ENCODE peak calls at places on chromosomes 4 and X, in nine cellular contexts. One of them, this sample, is unnamed.

GRCh38 chr4:85740431-85740861 is 265.5 kb downstream of the ARHGAP24 start:
- DNase-seq in fibroblast of pulmonary artery: no peak
- DNase-seq in naive thymus-derived CD4-positive, alpha-beta T cell: no peak
- DNase-seq in BE2C: no peak
- DNase-seq in CD8-positive, alpha-beta T cell: no peak
- DNase-seq in pancreas: no peak
- DNase-seq in hepatocyte: no peak
- DNase-seq in astrocyte of the cerebellum: no peak
- DNase-seq in brain microvascular endothelial cell: no peak
- DNase-seq in this sample: peak

GRCh38 chrX:120839506-120839905 is 36.2 kb downstream of the CT47B1 start:
- DNase-seq in fibroblast of pulmonary artery: peak
- DNase-seq in naive thymus-derived CD4-positive, alpha-beta T cell: no peak
- DNase-seq in BE2C: no peak
- DNase-seq in CD8-positive, alpha-beta T cell: no peak
- DNase-seq in pancreas: no peak
- DNase-seq in hepatocyte: no peak
- DNase-seq in astrocyte of the cerebellum: no peak
- DNase-seq in brain microvascular endothelial cell: peak
- DNase-seq in this sample: peak

GRCh38 chr4:57191523-57192034 is 81.4 kb upstream of the IGFBP7 start:
- DNase-seq in fibroblast of pulmonary artery: peak
- DNase-seq in naive thymus-derived CD4-positive, alpha-beta T cell: no peak
- DNase-seq in BE2C: no peak
- DNase-seq in CD8-positive, alpha-beta T cell: no peak
- DNase-seq in pancreas: peak
- DNase-seq in hepatocyte: peak
- DNase-seq in astrocyte of the cerebellum: peak
- DNase-seq in brain microvascular endothelial cell: no peak
- DNase-seq in this sample: peak

GRCh38 chrX:96373047-96373355 is 311.6 kb upstream of the DIAPH2 start:
- DNase-seq in fibroblast of pulmonary artery: no peak
- DNase-seq in naive thymus-derived CD4-positive, alpha-beta T cell: no peak
- DNase-seq in BE2C: no peak
- DNase-seq in CD8-positive, alpha-beta T cell: no peak
- DNase-seq in pancreas: no peak
- DNase-seq in hepatocyte: no peak
- DNase-seq in astrocyte of the cerebellum: no peak
- DNase-seq in brain microvascular endothelial cell: no peak
- DNase-seq in this sample: no peak

GRCh38 chr4:119110121-119110520 is 25.5 kb upstream of the MYOZ2 start:
- DNase-seq in fibroblast of pulmonary artery: no peak
- DNase-seq in naive thymus-derived CD4-positive, alpha-beta T cell: no peak
- DNase-seq in BE2C: no peak
- DNase-seq in CD8-positive, alpha-beta T cell: no peak
- DNase-seq in pancreas: no peak
- DNase-seq in hepatocyte: no peak
- DNase-seq in astrocyte of the cerebellum: no peak
- DNase-seq in brain microvascular endothelial cell: no peak
- DNase-seq in this sample: no peak

GRCh38 chrX:129954804-129955203 is 27.6 kb upstream of the BCORL1 start:
- DNase-seq in fibroblast of pulmonary artery: no peak
- DNase-seq in naive thymus-derived CD4-positive, alpha-beta T cell: no peak
- DNase-seq in BE2C: no peak
- DNase-seq in CD8-positive, alpha-beta T cell: no peak
- DNase-seq in pancreas: no peak
- DNase-seq in hepatocyte: no peak
- DNase-seq in astrocyte of the cerebellum: no peak
- DNase-seq in brain microvascular endothelial cell: no peak
- DNase-seq in this sample: no peak

GRCh38 chrX:153651540-153652079 is 4.6 kb downstream of the DUSP9 start:
- DNase-seq in fibroblast of pulmonary artery: no peak
- DNase-seq in naive thymus-derived CD4-positive, alpha-beta T cell: no peak
- DNase-seq in BE2C: no peak
- DNase-seq in CD8-positive, alpha-beta T cell: peak
- DNase-seq in pancreas: no peak
- DNase-seq in hepatocyte: no peak
- DNase-seq in astrocyte of the cerebellum: no peak
- DNase-seq in brain microvascular endothelial cell: no peak
- DNase-seq in this sample: no peak

GRCh38 chr4:107546637-107547036 is 173.4 kb downstream of the PAPSS1 start:
- DNase-seq in fibroblast of pulmonary artery: no peak
- DNase-seq in naive thymus-derived CD4-positive, alpha-beta T cell: no peak
- DNase-seq in BE2C: no peak
- DNase-seq in CD8-positive, alpha-beta T cell: no peak
- DNase-seq in pancreas: no peak
- DNase-seq in hepatocyte: no peak
- DNase-seq in astrocyte of the cerebellum: no peak
- DNase-seq in brain microvascular endothelial cell: no peak
- DNase-seq in this sample: no peak

GRCh38 chr4:24168658-24169057 is 278.8 kb upstream of the PPARGC1A start:
- DNase-seq in fibroblast of pulmonary artery: no peak
- DNase-seq in naive thymus-derived CD4-positive, alpha-beta T cell: no peak
- DNase-seq in BE2C: no peak
- DNase-seq in CD8-positive, alpha-beta T cell: no peak
- DNase-seq in pancreas: no peak
- DNase-seq in hepatocyte: no peak
- DNase-seq in astrocyte of the cerebellum: no peak
- DNase-seq in brain microvascular endothelial cell: no peak
- DNase-seq in this sample: no peak

GRCh38 chr4:52864816-52865215 is 2.7 kb downstream of the RASL11B start:
- DNase-seq in fibroblast of pulmonary artery: peak
- DNase-seq in naive thymus-derived CD4-positive, alpha-beta T cell: no peak
- DNase-seq in BE2C: peak
- DNase-seq in CD8-positive, alpha-beta T cell: no peak
- DNase-seq in pancreas: no peak
- DNase-seq in hepatocyte: peak
- DNase-seq in astrocyte of the cerebellum: peak
- DNase-seq in brain microvascular endothelial cell: peak
- DNase-seq in this sample: peak

GRCh38 chr4:73978886-73979285 is 2.9 kb downstream of the PF4 start:
- DNase-seq in fibroblast of pulmonary artery: peak
- DNase-seq in naive thymus-derived CD4-positive, alpha-beta T cell: no peak
- DNase-seq in BE2C: no peak
- DNase-seq in CD8-positive, alpha-beta T cell: no peak
- DNase-seq in pancreas: no peak
- DNase-seq in hepatocyte: peak
- DNase-seq in astrocyte of the cerebellum: peak
- DNase-seq in brain microvascular endothelial cell: peak
- DNase-seq in this sample: peak

GRCh38 chr4:165201806-165202205 is 5.6 kb upstream of the KLHL2 start:
- DNase-seq in fibroblast of pulmonary artery: peak
- DNase-seq in naive thymus-derived CD4-positive, alpha-beta T cell: no peak
- DNase-seq in BE2C: no peak
- DNase-seq in CD8-positive, alpha-beta T cell: no peak
- DNase-seq in pancreas: no peak
- DNase-seq in hepatocyte: no peak
- DNase-seq in astrocyte of the cerebellum: no peak
- DNase-seq in brain microvascular endothelial cell: no peak
- DNase-seq in this sample: no peak

GRCh38 chrX:96551320-96551872 is 133.2 kb upstream of the DIAPH2 start:
- DNase-seq in fibroblast of pulmonary artery: no peak
- DNase-seq in naive thymus-derived CD4-positive, alpha-beta T cell: no peak
- DNase-seq in BE2C: no peak
- DNase-seq in CD8-positive, alpha-beta T cell: no peak
- DNase-seq in pancreas: no peak
- DNase-seq in hepatocyte: no peak
- DNase-seq in astrocyte of the cerebellum: no peak
- DNase-seq in brain microvascular endothelial cell: no peak
- DNase-seq in this sample: no peak

GRCh38 chr4:169229571-169230028 is 41.2 kb downstream of the SH3RF1 start:
- DNase-seq in fibroblast of pulmonary artery: peak
- DNase-seq in naive thymus-derived CD4-positive, alpha-beta T cell: no peak
- DNase-seq in BE2C: no peak
- DNase-seq in CD8-positive, alpha-beta T cell: no peak
- DNase-seq in pancreas: no peak
- DNase-seq in hepatocyte: peak
- DNase-seq in astrocyte of the cerebellum: peak
- DNase-seq in brain microvascular endothelial cell: peak
- DNase-seq in this sample: peak

GRCh38 chr4:25441519-25442117 is 64.6 kb downstream of the ANAPC4 start:
- DNase-seq in fibroblast of pulmonary artery: peak
- DNase-seq in naive thymus-derived CD4-positive, alpha-beta T cell: no peak
- DNase-seq in BE2C: peak
- DNase-seq in CD8-positive, alpha-beta T cell: no peak
- DNase-seq in pancreas: peak
- DNase-seq in hepatocyte: peak
- DNase-seq in astrocyte of the cerebellum: peak
- DNase-seq in brain microvascular endothelial cell: peak
- DNase-seq in this sample: peak

GRCh38 chrX:149074429-149074828 is 430.7 kb downstream of the IDS start:
- DNase-seq in fibroblast of pulmonary artery: peak
- DNase-seq in naive thymus-derived CD4-positive, alpha-beta T cell: peak
- DNase-seq in BE2C: no peak
- DNase-seq in CD8-positive, alpha-beta T cell: no peak
- DNase-seq in pancreas: no peak
- DNase-seq in hepatocyte: peak
- DNase-seq in astrocyte of the cerebellum: no peak
- DNase-seq in brain microvascular endothelial cell: peak
- DNase-seq in this sample: peak

GRCh38 chr4:83490876-83491450 is 6.1 kb upstream of the ABRAXAS1 start:
- DNase-seq in fibroblast of pulmonary artery: peak
- DNase-seq in naive thymus-derived CD4-positive, alpha-beta T cell: peak
- DNase-seq in BE2C: peak
- DNase-seq in CD8-positive, alpha-beta T cell: peak
- DNase-seq in pancreas: no peak
- DNase-seq in hepatocyte: peak
- DNase-seq in astrocyte of the cerebellum: no peak
- DNase-seq in brain microvascular endothelial cell: peak
- DNase-seq in this sample: peak

GRCh38 chr4:167903291-167903721 is 189.0 kb upstream of the ANXA10 start:
- DNase-seq in fibroblast of pulmonary artery: peak
- DNase-seq in naive thymus-derived CD4-positive, alpha-beta T cell: no peak
- DNase-seq in BE2C: no peak
- DNase-seq in CD8-positive, alpha-beta T cell: no peak
- DNase-seq in pancreas: no peak
- DNase-seq in hepatocyte: no peak
- DNase-seq in astrocyte of the cerebellum: no peak
- DNase-seq in brain microvascular endothelial cell: peak
- DNase-seq in this sample: peak

GRCh38 chr4:7782783-7783182 is 156.9 kb downstream of the AFAP1 start:
- DNase-seq in fibroblast of pulmonary artery: peak
- DNase-seq in naive thymus-derived CD4-positive, alpha-beta T cell: no peak
- DNase-seq in BE2C: no peak
- DNase-seq in CD8-positive, alpha-beta T cell: no peak
- DNase-seq in pancreas: no peak
- DNase-seq in hepatocyte: no peak
- DNase-seq in astrocyte of the cerebellum: no peak
- DNase-seq in brain microvascular endothelial cell: no peak
- DNase-seq in this sample: no peak

GRCh38 chrX:67543818-67544217 is at the start of gene AR:
- DNase-seq in fibroblast of pulmonary artery: peak
- DNase-seq in naive thymus-derived CD4-positive, alpha-beta T cell: no peak
- DNase-seq in BE2C: no peak
- DNase-seq in CD8-positive, alpha-beta T cell: no peak
- DNase-seq in pancreas: peak
- DNase-seq in hepatocyte: peak
- DNase-seq in astrocyte of the cerebellum: peak
- DNase-seq in brain microvascular endothelial cell: peak
- DNase-seq in this sample: peak
- H3K4me3 ChIP-seq in fibroblast of pulmonary artery: peak
- H3K4me3 ChIP-seq in naive thymus-derived CD4-positive, alpha-beta T cell: no peak
- H3K4me3 ChIP-seq in BE2C: no peak
- H3K4me3 ChIP-seq in CD8-positive, alpha-beta T cell: no peak
- H3K4me3 ChIP-seq in pancreas: no peak
- H3K4me3 ChIP-seq in hepatocyte: peak
- H3K4me3 ChIP-seq in astrocyte of the cerebellum: peak
- H3K4me3 ChIP-seq in brain microvascular endothelial cell: peak
- H3K4me3 ChIP-seq in this sample: peak

DNA sequence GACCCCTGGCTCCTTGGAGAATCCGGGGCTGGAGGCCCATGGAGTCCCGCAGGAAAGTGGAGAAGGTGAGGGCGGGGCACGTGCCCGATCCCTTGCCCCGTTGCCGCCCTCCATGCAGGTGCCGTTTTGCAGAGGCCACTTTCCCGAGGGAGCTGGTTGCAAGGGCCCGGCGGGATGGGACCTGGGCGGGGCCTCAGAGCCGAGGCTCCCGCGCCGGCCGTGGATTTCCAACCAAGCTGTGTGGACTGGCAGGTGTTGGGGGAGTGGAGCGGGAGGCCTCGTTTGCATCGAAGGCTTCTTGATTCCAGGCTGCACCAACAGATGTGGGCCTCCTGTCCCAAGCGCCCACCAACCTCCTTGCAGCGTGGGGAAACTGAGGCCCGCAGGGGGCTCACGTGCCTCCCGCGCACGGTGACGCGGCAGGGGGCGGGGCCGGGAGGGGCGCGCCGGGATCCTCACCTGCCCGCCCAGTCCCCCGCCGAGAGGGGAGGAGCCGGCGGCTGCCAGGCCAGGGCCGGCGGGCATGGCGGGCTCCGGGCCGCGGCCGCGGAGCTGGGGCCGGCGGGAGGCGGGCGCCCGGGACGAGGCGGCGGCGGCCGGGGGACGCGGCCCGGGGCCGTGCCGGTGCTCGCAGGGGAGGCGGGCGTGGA is 24.9 kb downstream of the SH3BP2 start:
- DNase-seq in fibroblast of pulmonary artery: no peak
- DNase-seq in naive thymus-derived CD4-positive, alpha-beta T cell: no peak
- DNase-seq in BE2C: peak
- DNase-seq in CD8-positive, alpha-beta T cell: peak
- DNase-seq in pancreas: peak
- DNase-seq in hepatocyte: peak
- DNase-seq in astrocyte of the cerebellum: no peak
- DNase-seq in brain microvascular endothelial cell: no peak
- DNase-seq in this sample: no peak
- H3K4me3 ChIP-seq in fibroblast of pulmonary artery: peak
- H3K4me3 ChIP-seq in naive thymus-derived CD4-positive, alpha-beta T cell: peak
- H3K4me3 ChIP-seq in BE2C: peak
- H3K4me3 ChIP-seq in CD8-positive, alpha-beta T cell: peak
- H3K4me3 ChIP-seq in pancreas: peak
- H3K4me3 ChIP-seq in hepatocyte: peak
- H3K4me3 ChIP-seq in astrocyte of the cerebellum: peak
- H3K4me3 ChIP-seq in brain microvascular endothelial cell: peak
- H3K4me3 ChIP-seq in this sample: peak

GRCh38 chr4:125319311-125319710 is 4.6 kb downstream of the FAT4 start:
- DNase-seq in fibroblast of pulmonary artery: peak
- DNase-seq in naive thymus-derived CD4-positive, alpha-beta T cell: no peak
- DNase-seq in BE2C: no peak
- DNase-seq in CD8-positive, alpha-beta T cell: no peak
- DNase-seq in pancreas: no peak
- DNase-seq in hepatocyte: no peak
- DNase-seq in astrocyte of the cerebellum: peak
- DNase-seq in brain microvascular endothelial cell: no peak
- DNase-seq in this sample: peak
- H3K4me3 ChIP-seq in fibroblast of pulmonary artery: peak
- H3K4me3 ChIP-seq in naive thymus-derived CD4-positive, alpha-beta T cell: no peak
- H3K4me3 ChIP-seq in BE2C: no peak
- H3K4me3 ChIP-seq in CD8-positive, alpha-beta T cell: no peak
- H3K4me3 ChIP-seq in pancreas: no peak
- H3K4me3 ChIP-seq in hepatocyte: peak
- H3K4me3 ChIP-seq in astrocyte of the cerebellum: no peak
- H3K4me3 ChIP-seq in brain microvascular endothelial cell: no peak
- H3K4me3 ChIP-seq in this sample: no peak

DNA sequence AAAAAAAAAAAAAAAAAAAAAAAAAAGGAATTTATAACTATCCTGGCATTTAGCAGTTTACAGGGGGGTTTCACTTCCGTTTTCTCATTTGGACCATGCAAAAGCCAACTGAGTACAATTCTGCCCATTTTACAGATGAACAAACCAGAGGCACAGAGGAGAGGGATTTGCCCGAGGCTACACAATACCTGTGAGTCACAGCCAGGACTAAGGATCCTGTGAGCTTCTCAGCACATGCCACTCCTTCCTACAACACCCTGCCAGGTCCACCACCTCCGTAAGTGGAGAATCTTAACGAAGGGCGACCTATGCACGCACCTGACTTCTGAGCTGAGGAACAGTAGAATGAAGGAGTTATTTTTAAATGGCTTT is 75.4 kb upstream of the USP9X start:
- DNase-seq in fibroblast of pulmonary artery: no peak
- DNase-seq in naive thymus-derived CD4-positive, alpha-beta T cell: no peak
- DNase-seq in BE2C: no peak
- DNase-seq in CD8-positive, alpha-beta T cell: no peak
- DNase-seq in pancreas: no peak
- DNase-seq in hepatocyte: no peak
- DNase-seq in astrocyte of the cerebellum: no peak
- DNase-seq in brain microvascular endothelial cell: no peak
- DNase-seq in this sample: no peak
- H3K4me3 ChIP-seq in fibroblast of pulmonary artery: no peak
- H3K4me3 ChIP-seq in naive thymus-derived CD4-positive, alpha-beta T cell: peak
- H3K4me3 ChIP-seq in BE2C: peak
- H3K4me3 ChIP-seq in CD8-positive, alpha-beta T cell: peak
- H3K4me3 ChIP-seq in pancreas: no peak
- H3K4me3 ChIP-seq in hepatocyte: no peak
- H3K4me3 ChIP-seq in astrocyte of the cerebellum: peak
- H3K4me3 ChIP-seq in brain microvascular endothelial cell: no peak
- H3K4me3 ChIP-seq in this sample: no peak